ENCODE peak calls at places on chromosomes 11 and 22, in four cellular contexts. H is mesenchymal stem cell, D is H9, S is H1. K is an unnamed sample.

GRCh38 chr22:21100149-21101032 is 54.6 kb downstream of the LRRC74B start:
- DNase-seq in H (no peak), D (no peak), S (no peak), K (no peak)

GRCh38 chr11:57751676-57752253 is at the start of gene BTBD18:
- DNase-seq in H (peak), D (peak), S (peak), K (no peak)

GRCh38 chr11:44797886-44798683 is 71.3 kb downstream of the TSPAN18 start:
- DNase-seq in H (peak), D (peak), S (no peak), K (no peak)

GRCh38 chr22:47038206-47038835 is 275.9 kb downstream of the TBC1D22A start:
- DNase-seq in H (no peak), D (no peak), S (no peak), K (no peak)

GRCh38 chr11:57121996-57122395 is 59.8 kb upstream of the LRRC55 start:
- DNase-seq in H (no peak), D (no peak), S (no peak), K (no peak)

GRCh38 chr22:35804421-35804820 is 86.7 kb downstream of the APOL5 start:
- DNase-seq in H (no peak), D (no peak), S (no peak), K (no peak)

GRCh38 chr11:65316979-65317786 is 2.5 kb downstream of the CDC42EP2 start:
- DNase-seq in H (peak), D (peak), S (peak), K (no peak)

GRCh38 chr22:38402204-38402603 is 52.8 kb downstream of the KCNJ4 start:
- DNase-seq in H (no peak), D (peak), S (no peak), K (no peak)

GRCh38 chr11:110087820-110088534 is 5.2 kb upstream of the ZC3H12C start:
- DNase-seq in H (peak), D (no peak), S (no peak), K (no peak)

GRCh38 chr22:38781033-38781432 is 12.9 kb downstream of the DNAL4 start:
- DNase-seq in H (no peak), D (no peak), S (no peak), K (no peak)

GRCh38 chr11:37108436-37109204 is 510.6 kb upstream of the RAG2 start:
- DNase-seq in H (no peak), D (no peak), S (no peak), K (no peak)

GRCh38 chr11:115422013-115422697 is 82.1 kb downstream of the CADM1 start:
- DNase-seq in H (no peak), D (no peak), S (no peak), K (no peak)

GRCh38 chr22:47163481-47163875 is 401.0 kb downstream of the TBC1D22A start:
- DNase-seq in H (no peak), D (peak), S (no peak), K (no peak)

GRCh38 chr22:47195676-47196492 is 433.4 kb downstream of the TBC1D22A start:
- DNase-seq in H (no peak), D (no peak), S (no peak), K (no peak)

GRCh38 chr11:102771351-102771750 is 9.1 kb downstream of the MMP10 start:
- DNase-seq in H (peak), D (no peak), S (no peak), K (no peak)

GRCh38 chr11:64619811-64620285 is 28.8 kb downstream of the SLC22A12 start:
- DNase-seq in H (peak), D (peak), S (no peak), K (no peak)

GRCh38 chr11:132126973-132127900 is 756.8 kb downstream of the NTM start:
- DNase-seq in H (peak), D (peak), S (no peak), K (peak)

GRCh38 chr22:50702261-50702671 is 29.6 kb downstream of the SHANK3 start:
- DNase-seq in H (no peak), D (no peak), S (no peak), K (no peak)

GRCh38 chr11:62443390-62444201 is 24.8 kb downstream of the SCGB1A1 start:
- DNase-seq in H (no peak), D (no peak), S (no peak), K (no peak)

GRCh38 chr11:127890026-127890611 is 697.2 kb downstream of the ETS1 start:
- DNase-seq in H (no peak), D (no peak), S (no peak), K (no peak)

GRCh38 chr22:40249286-40249685 is 71.6 kb downstream of the TNRC6B start:
- DNase-seq in H (no peak), D (no peak), S (no peak), K (no peak)

DNA sequence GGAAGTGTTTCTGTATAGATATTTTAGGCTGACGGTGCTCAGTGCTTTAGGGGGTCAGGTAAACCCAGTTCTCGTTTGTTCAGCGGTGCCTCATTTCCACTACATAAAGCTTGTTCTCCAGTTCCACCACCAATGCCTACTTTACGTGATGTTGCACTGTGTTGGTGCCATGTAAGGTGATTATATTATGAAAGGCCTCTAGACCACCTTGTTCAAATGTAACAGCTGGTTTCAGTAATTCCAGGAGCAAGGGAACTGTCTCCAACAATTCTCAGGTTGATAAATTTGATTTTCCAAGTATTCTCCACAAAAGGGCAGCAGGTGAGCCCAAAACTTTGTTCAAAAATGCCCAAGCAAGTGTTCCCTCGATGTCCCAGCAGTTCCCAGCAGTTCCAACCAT is 83.7 kb upstream of the SEPTIN5 start:
- DNase-seq in H (no peak), D (no peak), S (no peak), K (no peak)
- H3K4ac ChIP-seq in H (no peak), D (no peak), S (no peak), K (no peak)

GRCh38 chr11:88520391-88520790 is 182.9 kb upstream of the CTSC start:
- DNase-seq in H (peak), D (no peak), S (no peak), K (no peak)

GRCh38 chr11:88522624-88523361 is 185.3 kb upstream of the CTSC start:
- DNase-seq in H (peak), D (no peak), S (no peak), K (no peak)

GRCh38 chr11:88523362-88524028 is 186.0 kb upstream of the CTSC start:
- DNase-seq in H (peak), D (no peak), S (no peak), K (no peak)

GRCh38 chr11:88521354-88522310 is 184.1 kb upstream of the CTSC start:
- DNase-seq in H (peak), D (no peak), S (no peak), K (no peak)
- H3K4ac ChIP-seq in H (peak), D (no peak), S (no peak), K (no peak)

DNA sequence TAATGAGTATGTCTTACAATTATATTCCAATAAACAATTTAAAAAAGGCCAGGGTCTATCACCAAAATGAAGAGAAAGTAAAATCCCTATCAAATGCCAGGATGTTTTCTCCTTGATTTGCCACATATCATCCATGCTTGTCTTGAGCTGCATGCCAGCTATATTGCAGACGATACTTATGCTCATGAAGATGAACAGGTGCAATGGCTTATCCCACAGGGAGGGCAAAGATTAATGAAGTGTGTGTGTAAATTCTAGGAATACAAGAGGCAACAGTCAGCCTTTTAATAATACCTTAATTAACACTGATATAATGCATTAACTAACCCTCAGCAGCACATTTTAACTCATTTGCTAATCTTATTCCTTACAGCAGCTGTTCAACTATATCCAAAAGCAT is 850.5 kb downstream of the KCNA4 start:
- DNase-seq in H (no peak), D (no peak), S (no peak), K (no peak)
- H3K4ac ChIP-seq in H (no peak), D (no peak), S (no peak), K (no peak)

DNA sequence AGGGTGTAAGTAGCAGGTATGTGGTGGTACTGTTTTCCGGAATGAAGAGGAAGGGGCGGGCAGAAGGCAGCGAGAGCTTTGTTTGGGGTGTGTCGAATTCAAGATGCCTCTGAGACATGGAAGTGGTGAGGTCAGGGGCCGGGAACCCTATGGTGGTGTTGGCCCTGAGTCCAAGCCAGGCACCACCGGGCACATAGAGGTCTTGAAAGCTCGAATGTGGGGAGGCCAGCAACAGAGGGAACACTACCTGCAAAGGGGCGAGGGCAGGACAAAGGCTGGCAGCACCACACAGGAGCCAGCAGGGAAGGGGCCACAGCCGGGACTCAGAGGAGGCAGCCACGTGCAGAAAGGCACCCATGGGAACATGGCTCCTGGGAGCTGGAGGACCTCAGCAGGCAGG is 57.8 kb downstream of the CDKN1C start:
- DNase-seq in H (no peak), D (no peak), S (no peak), K (no peak)
- H3K4ac ChIP-seq in H (no peak), D (no peak), S (no peak), K (no peak)

GRCh38 chr11:74466916-74467885 is at the start of gene KCNE3:
- DNase-seq in H (peak), D (peak), S (peak), K (no peak)
- H3K4ac ChIP-seq in H (peak), D (no peak), S (peak), K (no peak)